ENCODE peak calls at places on chromosomes 16 and 17, in eight cellular contexts. H is SK-N-SH, W is transverse colon, M is stomach, L is breast epithelium, N is Panc1, B is suprapubic skin, A is sigmoid colon. V is an unnamed sample. For H3K27me3 and H3K36me3, the result is how much of the 10 kb centered on the place peaks cover.

GRCh38 chr17:48012151-48012520 is 25.5 kb downstream of the COPZ2 start:
- DNase-seq in H (peak), W (peak), M (peak), L (no peak), N (no peak), B (no peak), A (no peak), V (no peak)

GRCh38 chr16:85005278-85006069 is 5.9 kb downstream of the ZDHHC7 start:
- DNase-seq in H (no peak), W (no peak), M (no peak), L (no peak), N (no peak), B (no peak), A (peak), V (no peak)

GRCh38 chr17:66357037-66357436 is 54.6 kb downstream of the PRKCA start:
- DNase-seq in H (no peak), W (no peak), M (no peak), L (no peak), N (no peak), B (no peak), A (no peak), V (no peak)

GRCh38 chr16:53091508-53092211 is 36.9 kb downstream of the CHD9 start:
- DNase-seq in H (peak), W (peak), M (peak), L (peak), N (no peak), B (peak), A (peak), V (no peak)

GRCh38 chr17:78919816-78920516 is 5.2 kb downstream of the TIMP2 start:
- DNase-seq in H (no peak), W (no peak), M (no peak), L (no peak), N (no peak), B (no peak), A (no peak), V (no peak)

GRCh38 chr16:1007284-1007850 is 25.8 kb downstream of the SOX8 start:
- DNase-seq in H (no peak), W (no peak), M (peak), L (no peak), N (no peak), B (no peak), A (no peak), V (no peak)

GRCh38 chr16:1777375-1778199 is 4.7 kb upstream of the MRPS34 start:
- DNase-seq in H (no peak), W (no peak), M (no peak), L (no peak), N (no peak), B (no peak), A (no peak), V (no peak)

GRCh38 chr16:86567701-86568571 is 1.3 kb downstream of the FOXC2 start:
- DNase-seq in H (no peak), W (no peak), M (no peak), L (no peak), N (no peak), B (no peak), A (no peak), V (no peak)

GRCh38 chr16:9901-10665 is 43.3 kb downstream of the POLR3K start:
- DNase-seq in H (no peak), W (peak), M (peak), L (no peak), N (no peak), B (no peak), A (peak), V (no peak)

GRCh38 chr16:22328081-22328725 is 31.0 kb downstream of the POLR3E start:
- DNase-seq in H (no peak), W (no peak), M (no peak), L (no peak), N (no peak), B (no peak), A (no peak), V (no peak)

GRCh38 chr16:22326771-22327445 is 29.7 kb downstream of the POLR3E start:
- DNase-seq in H (no peak), W (no peak), M (no peak), L (no peak), N (no peak), B (no peak), A (no peak), V (no peak)

GRCh38 chr16:22327446-22327775 is 30.2 kb downstream of the POLR3E start:
- DNase-seq in H (no peak), W (no peak), M (no peak), L (no peak), N (no peak), B (no peak), A (no peak), V (no peak)

GRCh38 chr16:22330326-22330725 is 33.1 kb downstream of the POLR3E start:
- DNase-seq in H (no peak), W (no peak), M (no peak), L (no peak), N (no peak), B (no peak), A (no peak), V (no peak)

GRCh38 chr16:22329199-22329695 is 32.0 kb downstream of the POLR3E start:
- DNase-seq in H (no peak), W (no peak), M (no peak), L (no peak), N (no peak), B (no peak), A (no peak), V (no peak)
- H3K27me3 ChIP-seq in H (under half), W (under half), M (under half), L (under half), N (under half), B (under half), A (under half), V (under half)

GRCh38 chr17:76217081-76217480 is 23.2 kb downstream of the RNF157 start:
- DNase-seq in H (no peak), W (no peak), M (no peak), L (no peak), N (no peak), B (no peak), A (no peak), V (no peak)

GRCh38 chr17:76223802-76224201 is 16.5 kb downstream of the RNF157 start:
- DNase-seq in H (no peak), W (no peak), M (no peak), L (no peak), N (no peak), B (no peak), A (no peak), V (no peak)

GRCh38 chr17:76224321-76224852 is 15.9 kb downstream of the RNF157 start:
- DNase-seq in H (no peak), W (no peak), M (no peak), L (no peak), N (no peak), B (no peak), A (no peak), V (no peak)

DNA sequence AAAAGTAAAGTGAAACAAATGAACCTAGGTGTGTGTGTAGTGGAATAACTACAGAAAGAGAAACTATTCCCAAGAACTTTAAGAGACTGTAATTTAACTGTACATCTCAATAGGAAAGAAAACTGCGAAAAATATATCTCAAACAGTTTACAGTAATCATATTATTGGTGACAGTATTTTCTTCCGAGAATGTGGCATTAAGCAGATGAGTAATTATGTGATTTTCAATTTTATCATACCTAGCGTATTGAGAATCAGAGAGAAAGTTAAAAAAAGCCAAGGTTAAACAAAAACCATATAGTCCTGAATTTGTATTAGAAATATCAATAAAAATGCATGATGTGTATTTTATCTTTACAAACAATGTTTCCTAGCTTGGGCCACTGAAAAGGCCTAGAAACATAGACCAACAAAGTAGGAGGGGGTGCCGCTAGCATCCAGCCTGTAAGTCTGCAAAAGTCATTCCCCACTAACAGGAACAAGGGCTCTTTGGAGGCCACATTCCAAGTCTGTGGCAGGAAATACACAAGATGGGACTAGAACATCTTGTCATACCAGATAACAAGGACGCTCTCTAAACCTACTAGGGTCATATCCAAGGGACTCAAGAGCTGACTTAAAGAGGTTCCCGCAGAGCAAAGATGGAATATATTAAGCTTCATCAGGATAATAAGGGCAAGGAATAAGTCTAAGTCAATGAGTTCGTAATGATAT is 20.5 kb downstream of the RNF157 start:
- DNase-seq in H (no peak), W (no peak), M (no peak), L (no peak), N (no peak), B (no peak), A (no peak), V (no peak)
- H3K36me3 ChIP-seq in H (under half), W (under half), M (under half), L (under half), N (under half), B (under half), A (under half), V (under half)

GRCh38 chr16:57534337-57534880 is 2.0 kb downstream of the CCDC102A start:
- DNase-seq in H (no peak), W (no peak), M (no peak), L (peak), N (no peak), B (peak), A (peak), V (no peak)

GRCh38 chr16:57536306-57537193 is at the start of gene CCDC102A:
- DNase-seq in H (peak), W (no peak), M (peak), L (peak), N (no peak), B (peak), A (no peak), V (no peak)

GRCh38 chr16:57537194-57537505 is 779 bp upstream of the CCDC102A start:
- DNase-seq in H (no peak), W (no peak), M (no peak), L (no peak), N (no peak), B (no peak), A (no peak), V (no peak)

GRCh38 chr16:57534881-57535658 is 1.3 kb downstream of the CCDC102A start:
- DNase-seq in H (peak), W (no peak), M (peak), L (peak), N (no peak), B (peak), A (peak), V (no peak)

GRCh38 chr16:57535680-57536305 is 578 bp downstream of the CCDC102A start:
- DNase-seq in H (peak), W (peak), M (peak), L (peak), N (peak), B (peak), A (peak), V (peak)
- TF ChIP-seq POLR2AphosphoS5 in H (no peak), W (no peak), M (no peak), L (no peak), N (no peak), B (no peak), A (no peak), V (peak)

GRCh38 chr16:88430185-88430523 is 22.9 kb upstream of the ZFPM1 start:
- DNase-seq in H (no peak), W (no peak), M (no peak), L (no peak), N (no peak), B (no peak), A (no peak), V (no peak)
- H3K27me3 ChIP-seq in H (under half), W (half or more), M (half or more), L (under half), N (under half), B (under half), A (half or more), V (under half)

DNA sequence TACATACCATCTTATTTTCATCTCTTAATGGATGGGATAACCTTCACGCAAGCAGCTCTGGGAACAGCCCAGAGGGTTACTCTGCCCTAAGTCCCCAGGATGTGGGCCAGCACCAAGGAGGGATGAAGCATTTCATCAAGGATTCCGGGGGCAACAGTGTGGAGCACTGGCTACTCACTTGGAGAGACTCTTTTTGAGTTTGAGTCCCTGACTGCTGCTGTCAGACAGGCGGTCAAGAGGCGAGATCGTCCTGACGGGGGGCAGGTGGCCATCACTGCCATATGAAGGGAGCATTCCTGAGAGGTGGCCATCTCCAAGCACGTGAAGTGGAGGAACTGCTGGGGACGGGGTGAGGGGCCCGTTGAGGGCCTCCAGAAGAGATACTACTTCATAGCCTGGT is 18.1 kb upstream of the FOXJ1 start:
- DNase-seq in H (no peak), W (no peak), M (no peak), L (no peak), N (no peak), B (no peak), A (no peak), V (no peak)
- H3K36me3 ChIP-seq in H (under half), W (under half), M (under half), L (under half), N (under half), B (under half), A (under half), V (under half)

DNA sequence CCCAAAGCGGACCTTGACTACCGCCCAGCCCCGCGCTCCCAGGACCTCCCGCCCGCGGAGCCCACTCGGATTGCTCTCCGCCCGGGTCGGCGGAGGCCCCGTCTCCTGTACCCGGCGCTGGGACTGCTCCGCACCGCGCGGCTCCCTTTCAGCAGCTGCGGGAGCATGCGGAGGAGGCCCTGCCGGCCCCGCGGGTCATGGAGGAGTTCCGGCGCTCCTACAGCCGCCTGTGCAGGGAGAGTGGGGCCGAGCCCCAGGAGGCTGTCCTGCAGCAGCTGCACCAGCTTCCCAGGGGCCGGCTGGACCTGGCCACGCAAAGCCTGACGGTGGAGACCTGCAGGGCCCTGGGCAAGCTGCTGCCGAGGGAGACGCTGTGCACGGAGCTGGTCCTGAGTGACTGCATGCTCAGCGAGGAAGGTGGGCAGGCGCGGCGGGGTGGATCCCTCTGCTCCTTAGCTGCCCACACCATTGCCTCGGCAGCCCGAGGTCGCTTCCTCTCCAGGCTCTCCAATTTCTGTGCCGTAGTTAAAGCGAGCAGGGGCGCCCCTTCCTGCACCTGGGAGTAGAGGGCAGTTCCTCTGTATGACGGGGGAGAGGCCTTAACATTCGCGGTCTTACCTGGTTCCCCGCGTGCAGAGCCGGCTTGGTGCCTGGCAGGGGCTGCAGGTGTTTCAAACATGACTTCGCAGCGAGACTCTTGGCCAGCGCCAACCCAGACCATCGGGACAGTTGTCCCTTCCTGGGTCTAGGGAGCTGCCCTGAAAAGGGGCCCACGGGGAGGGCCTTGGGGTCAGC is 539 bp downstream of the LRRC45 start:
- DNase-seq in H (peak), W (peak), M (no peak), L (no peak), N (no peak), B (no peak), A (no peak), V (no peak)
- TF ChIP-seq POLR2AphosphoS5 in H (no peak), W (no peak), M (no peak), L (no peak), N (no peak), B (no peak), A (no peak), V (no peak)

GRCh38 chr16:3173892-3174617 is 13.9 kb upstream of the OR1F1 start:
- DNase-seq in H (peak), W (no peak), M (no peak), L (no peak), N (no peak), B (no peak), A (peak), V (no peak)

GRCh38 chr16:3171181-3171854 is 16.7 kb upstream of the OR1F1 start:
- DNase-seq in H (peak), W (no peak), M (no peak), L (no peak), N (no peak), B (no peak), A (peak), V (no peak)

GRCh38 chr16:3170440-3171180 is 17.4 kb upstream of the OR1F1 start:
- DNase-seq in H (no peak), W (no peak), M (no peak), L (no peak), N (no peak), B (no peak), A (peak), V (no peak)

GRCh38 chr16:3174618-3175148 is 13.3 kb upstream of the OR1F1 start:
- DNase-seq in H (no peak), W (no peak), M (no peak), L (no peak), N (no peak), B (no peak), A (peak), V (no peak)

GRCh38 chr16:3171855-3172593 is 16.0 kb upstream of the OR1F1 start:
- DNase-seq in H (peak), W (no peak), M (no peak), L (no peak), N (peak), B (no peak), A (peak), V (no peak)
- H3K27me3 ChIP-seq in H (half or more), W (half or more), M (half or more), L (under half), N (under half), B (half or more), A (half or more), V (under half)

DNA sequence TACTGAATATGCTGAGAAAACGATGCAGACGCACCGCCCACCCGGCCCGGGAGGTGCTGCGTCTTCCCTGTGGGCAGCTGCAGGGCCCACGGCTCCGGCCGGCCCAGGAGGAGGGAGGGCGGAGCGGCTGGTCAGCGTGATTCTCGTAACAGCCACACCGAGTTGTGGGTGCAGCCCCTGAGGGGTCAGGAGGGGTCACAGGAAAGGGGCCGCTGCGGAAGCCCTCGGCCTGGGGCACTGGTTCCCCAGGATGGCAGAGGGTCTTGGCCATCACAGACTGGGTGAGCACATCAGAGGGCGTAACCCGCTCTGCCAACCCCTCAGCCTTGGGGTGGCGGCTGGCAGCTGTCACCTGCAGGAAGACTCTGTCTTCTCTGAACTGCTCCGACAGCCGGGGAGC is 87.6 kb upstream of the CHMP6 start:
- DNase-seq in H (no peak), W (no peak), M (no peak), L (no peak), N (no peak), B (no peak), A (no peak), V (no peak)
- H3K36me3 ChIP-seq in H (under half), W (under half), M (half or more), L (under half), N (under half), B (under half), A (under half), V (under half)

GRCh38 chr16:83574388-83574787 is 233.4 kb upstream of the HSBP1 start:
- DNase-seq in H (no peak), W (no peak), M (no peak), L (no peak), N (no peak), B (no peak), A (no peak), V (no peak)
- TF ChIP-seq POLR2AphosphoS5 in H (no peak), W (no peak), M (no peak), L (no peak), N (no peak), B (no peak), A (no peak), V (no peak)

GRCh38 chr17:858941-859452 is 76.8 kb downstream of the MRM3 start:
- DNase-seq in H (no peak), W (no peak), M (no peak), L (no peak), N (no peak), B (no peak), A (no peak), V (peak)
- H3K27me3 ChIP-seq in H (under half), W (under half), M (under half), L (under half), N (under half), B (under half), A (under half), V (under half)

V was measured in prostate gland.